ENCODE peak calls at places on chromosomes 2 and 18, in ten cellular contexts. S, A, K, R, Q, J, P, H, C and N are unnamed samples.

GRCh38 chr2:132941296-132942020 is 271.5 kb upstream of the LYPD1 start:
- DNase-seq in A (no peak), P (no peak), H (no peak), C (no peak), R (no peak), J (no peak), Q (no peak), K (no peak), S (no peak), N (no peak)

GRCh38 chr2:42601076-42601475 is 32.6 kb downstream of the MTA3 start:
- DNase-seq in S (no peak), A (no peak), Q (peak; percentile 3), K (no peak), H (no peak), R (no peak), J (no peak), C (no peak), P (no peak), N (no peak)

GRCh38 chr2:64485961-64486360 is 32.0 kb downstream of the LGALSL start:
- DNase-seq in K (no peak), Q (no peak), A (no peak), J (no peak), C (no peak), H (no peak), R (no peak), P (no peak), S (no peak), N (no peak)

GRCh38 chr2:108414256-108414876 is 34.6 kb upstream of the GCC2 start:
- DNase-seq in K (no peak), H (no peak), Q (no peak), C (no peak), P (no peak), S (no peak), A (no peak), R (no peak), J (no peak), N (no peak)

GRCh38 chr2:240165638-240166037 is 25.2 kb upstream of the OTOS start:
- DNase-seq in A (no peak), Q (no peak), P (no peak), K (no peak), H (no peak), J (no peak), R (no peak), S (no peak), C (no peak), N (no peak)

GRCh38 chr2:112884869-112885502 is 26.0 kb upstream of the IL37 start:
- DNase-seq in J (peak; percentile 89), R (no peak), Q (no peak), P (peak; percentile 65), C (no peak), K (peak; percentile 80), S (peak; percentile 80), H (peak; percentile 66), A (peak; percentile 88), N (peak; percentile 25)

GRCh38 chr2:240217431-240218301 is 77.2 kb upstream of the OTOS start:
- DNase-seq in C (no peak), S (no peak), H (no peak), R (no peak), K (peak; percentile 40), A (no peak), P (no peak), J (no peak), Q (no peak), N (no peak)

GRCh38 chr18:58858591-58859468 is 5.8 kb upstream of the ZNF532 start:
- DNase-seq in P (no peak), C (no peak), S (no peak), H (no peak), Q (no peak), K (no peak), A (no peak), R (no peak), J (no peak), N (no peak)

GRCh38 chr2:76867854-76868253 is 654.3 kb downstream of the LRRTM4 start:
- DNase-seq in J (no peak), R (no peak), Q (peak; percentile 18), K (no peak), A (no peak), S (no peak), H (no peak), P (peak; percentile 75), C (no peak), N (peak; percentile 30)

GRCh38 chr2:234257859-234258561 is 207.5 kb downstream of the SPP2 start:
- DNase-seq in P (peak; percentile 99), H (no peak), S (peak; percentile 15), Q (peak; percentile 99), K (no peak), J (no peak), R (no peak), C (no peak), A (no peak), N (peak; percentile 99)

GRCh38 chr2:17757321-17757720 is 3.4 kb downstream of the GEN1 start:
- DNase-seq in C (no peak), K (no peak), J (no peak), S (no peak), Q (peak; percentile 45), P (peak; percentile 80), A (no peak), R (no peak), H (no peak), N (peak; percentile 21)

GRCh38 chr2:111626862-111627163 is 257.2 kb downstream of the ANAPC1 start:
- DNase-seq in K (no peak), J (no peak), A (no peak), S (no peak), C (no peak), R (no peak), Q (no peak), P (no peak), H (no peak), N (no peak)

GRCh38 chr18:79919089-79919488 is 32.4 kb downstream of the SLC66A2 start:
- DNase-seq in Q (no peak), K (no peak), A (no peak), P (no peak), J (no peak), S (no peak), R (no peak), C (no peak), H (no peak), N (no peak)

GRCh38 chr2:36731941-36732700 is 35.6 kb downstream of the VIT start:
- DNase-seq in C (no peak), K (no peak), S (no peak), Q (peak; percentile 12), R (no peak), P (no peak), J (no peak), A (no peak), H (no peak), N (no peak)

GRCh38 chr2:219089330-219089729 is 28.6 kb upstream of the IHH start:
- DNase-seq in K (no peak), A (no peak), H (no peak), P (no peak), Q (no peak), C (no peak), J (no peak), S (no peak), R (no peak), N (no peak)

GRCh38 chr2:175003875-175004729 is 1.1 kb downstream of the CHN1 start:
- DNase-seq in S (no peak), P (peak; percentile 32), C (no peak), R (no peak), K (no peak), H (no peak), Q (no peak), J (no peak), A (no peak), N (peak; percentile 14)

GRCh38 chr2:156329922-156330726 is 2.4 kb downstream of the NR4A2 start:
- DNase-seq in P (no peak), K (no peak), C (no peak), Q (no peak), R (no peak), H (no peak), S (no peak), A (no peak), J (no peak), N (no peak)

GRCh38 chr2:237940828-237941227 is 26.0 kb upstream of the UBE2F start:
- DNase-seq in K (no peak), H (no peak), A (no peak), S (no peak), C (no peak), J (no peak), P (no peak), R (no peak), Q (no peak), N (no peak)

GRCh38 chr2:158695287-158695686 is 99.8 kb upstream of the DAPL1 start:
- DNase-seq in Q (no peak), H (no peak), A (no peak), J (no peak), S (no peak), K (no peak), C (no peak), R (no peak), P (no peak), N (no peak)

GRCh38 chr18:45522371-45522770 is 92.9 kb upstream of the SLC14A2 start:
- DNase-seq in H (no peak), J (no peak), K (no peak), A (no peak), R (no peak), Q (no peak), P (no peak), S (no peak), C (no peak), N (no peak)

GRCh38 chr2:190069936-190070696 is 7.6 kb upstream of the MSTN start:
- DNase-seq in J (no peak), K (peak; percentile 76), A (no peak), H (peak; percentile 46), Q (peak; percentile 62), S (peak; percentile 8), P (peak; percentile 64), C (no peak), R (no peak), N (peak; percentile 65)